ENCODE peak calls at places on chromosomes 11 and 22, in seven cellular contexts. T is endothelial cell, K is AG04450, J is A549, Q is right lobe of liver, C is pancreas, O is brain microvascular endothelial cell. W is an unnamed sample.
A peak's percentile ranks its signal among the peaks of the same experiment; 100 is the strongest.

GRCh38 chr11:22822204-22822603 is 7.4 kb downstream of the SVIP start:
- DNase-seq in T (no peak), K (no peak), J (no peak), Q (no peak), C (no peak), O (no peak), W (no peak)

GRCh38 chr11:74319139-74319538 is 7.7 kb upstream of the P4HA3 start:
- DNase-seq in T (no peak), K (no peak), J (no peak), Q (no peak), C (no peak), O (peak; percentile 87), W (no peak)

GRCh38 chr11:63210111-63210510 is 33.3 kb downstream of the SLC22A25 start:
- DNase-seq in T (no peak), K (no peak), J (no peak), Q (no peak), C (no peak), O (no peak), W (no peak)

GRCh38 chr11:127270848-127271247 is 270.3 kb upstream of the KIRREL3 start:
- DNase-seq in T (no peak), K (no peak), J (no peak), Q (no peak), C (no peak), O (no peak), W (no peak)

GRCh38 chr11:36056160-36056751 is 112.4 kb downstream of the LDLRAD3 start:
- DNase-seq in T (peak; percentile 57), K (no peak), J (peak; percentile 25), Q (no peak), C (no peak), O (peak; percentile 26), W (no peak)

GRCh38 chr11:83156996-83157754 is at the start of gene PCF11:
- DNase-seq in T (no peak), K (no peak), J (peak; percentile 28), Q (no peak), C (no peak), O (peak; percentile 100), W (no peak)

GRCh38 chr11:68350759-68351449 is 38.5 kb downstream of the LRP5 start:
- DNase-seq in T (no peak), K (no peak), J (no peak), Q (no peak), C (no peak), O (no peak), W (no peak)

GRCh38 chr11:72695354-72695753 is 21.1 kb upstream of the PDE2A start:
- DNase-seq in T (no peak), K (no peak), J (no peak), Q (no peak), C (no peak), O (no peak), W (no peak)

GRCh38 chr11:73087730-73088129 is 54.4 kb downstream of the FCHSD2 start:
- DNase-seq in T (no peak), K (no peak), J (no peak), Q (no peak), C (no peak), O (no peak), W (no peak)

GRCh38 chr11:134584001-134584561 is 172.0 kb upstream of the B3GAT1 start:
- DNase-seq in T (no peak), K (no peak), J (no peak), Q (no peak), C (no peak), O (no peak), W (no peak)

GRCh38 chr11:28209906-28210305 is 101.7 kb downstream of the METTL15 start:
- DNase-seq in T (no peak), K (no peak), J (no peak), Q (no peak), C (no peak), O (no peak), W (no peak)

GRCh38 chr11:17343907-17344306 is 7.7 kb upstream of the NCR3LG1 start:
- DNase-seq in T (no peak), K (no peak), J (no peak), Q (no peak), C (no peak), O (peak; percentile 92), W (no peak)

GRCh38 chr22:43731986-43732385 is 80.1 kb downstream of the EFCAB6 start:
- DNase-seq in T (no peak), K (no peak), J (no peak), Q (no peak), C (no peak), O (no peak), W (no peak)

GRCh38 chr22:45105281-45105700 is 58.4 kb upstream of the NUP50 start:
- DNase-seq in T (no peak), K (peak; percentile 77), J (no peak), Q (no peak), C (no peak), O (no peak), W (no peak)

GRCh38 chr22:30192427-30192826 is 54.1 kb downstream of the LIF start:
- DNase-seq in T (no peak), K (no peak), J (no peak), Q (no peak), C (no peak), O (no peak), W (no peak)

GRCh38 chr11:116458546-116458945 is 314.2 kb downstream of the BUD13 start:
- DNase-seq in T (no peak), K (no peak), J (no peak), Q (no peak), C (no peak), O (no peak), W (no peak)

GRCh38 chr22:50157976-50158375 is 12.6 kb upstream of the PANX2 start:
- DNase-seq in T (no peak), K (no peak), J (no peak), Q (no peak), C (no peak), O (no peak), W (no peak)

GRCh38 chr11:3916962-3917361 is 61.5 kb downstream of the STIM1 start:
- DNase-seq in T (no peak), K (no peak), J (no peak), Q (no peak), C (no peak), O (no peak), W (no peak)

GRCh38 chr22:30640839-30641430 is 5.4 kb downstream of the SLC35E4 start:
- DNase-seq in T (no peak), K (no peak), J (no peak), Q (no peak), C (no peak), O (no peak), W (no peak)

GRCh38 chr11:11620966-11621880 is 582 bp downstream of the GALNT18 start:
- DNase-seq in T (no peak), K (no peak), J (peak; percentile 21), Q (peak; percentile 58), C (peak; percentile 77), O (no peak), W (no peak)

GRCh38 chr22:44815099-44816070 is 63.0 kb downstream of the ARHGAP8 start:
- DNase-seq in T (no peak), K (no peak), J (no peak), Q (no peak), C (peak; percentile 27), O (no peak), W (no peak)

GRCh38 chr11:73633999-73634398 is 12.4 kb upstream of the PLEKHB1 start:
- DNase-seq in T (no peak), K (no peak), J (no peak), Q (no peak), C (no peak), O (no peak), W (no peak)

GRCh38 chr11:66981976-66982578 is 7.0 kb downstream of the C11orf86 start:
- DNase-seq in T (no peak), K (peak; percentile 65), J (peak; percentile 69), Q (peak; percentile 79), C (no peak), O (peak; percentile 92), W (no peak)

DNA sequence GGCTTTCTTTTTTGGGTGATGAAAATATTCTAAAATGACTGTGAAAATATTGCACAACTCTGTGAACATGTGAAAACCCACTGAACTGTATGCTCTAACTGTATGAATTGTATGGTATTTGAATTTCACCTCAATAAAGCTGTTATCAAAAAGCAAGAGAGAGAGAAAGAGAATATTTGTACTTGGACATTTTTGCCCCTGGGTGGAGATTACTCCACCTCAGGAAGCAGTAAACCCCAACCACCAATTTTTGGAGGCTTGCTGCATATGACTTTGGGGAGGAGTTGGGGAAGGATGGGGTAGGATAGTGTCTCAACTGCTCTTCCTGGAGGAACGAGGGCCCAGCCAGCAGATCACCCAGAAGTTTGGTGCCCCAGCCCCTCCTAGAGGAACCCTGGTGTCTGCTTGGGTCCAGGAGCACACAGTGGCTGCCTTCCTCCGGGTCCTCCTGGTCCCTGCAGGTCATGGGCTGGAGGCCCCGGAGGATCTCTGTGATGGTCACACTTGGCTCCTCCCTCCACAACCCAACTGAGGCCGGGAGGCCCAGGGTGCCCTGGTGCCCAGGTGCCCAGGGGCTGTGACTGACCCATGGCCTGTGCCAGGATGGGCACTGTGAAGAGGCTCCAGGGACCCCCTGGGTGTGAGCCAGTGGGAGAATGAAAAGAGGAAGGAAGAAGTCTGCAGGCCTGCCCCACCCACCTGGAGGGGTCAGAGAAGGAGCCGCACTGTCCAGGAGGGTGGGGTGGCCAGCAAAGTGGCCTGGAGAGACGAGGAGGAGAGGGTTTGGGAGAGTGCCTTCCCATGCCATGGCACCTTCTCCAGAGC is 15.2 kb upstream of the PICK1 start:
- DNase-seq in T (no peak), K (no peak), J (no peak), Q (no peak), C (no peak), O (no peak), W (no peak)
- TF ChIP-seq CTCF in T (no peak), K (no peak), J (no peak), Q (no peak), C (no peak), O (no peak), W (no peak)

DNA sequence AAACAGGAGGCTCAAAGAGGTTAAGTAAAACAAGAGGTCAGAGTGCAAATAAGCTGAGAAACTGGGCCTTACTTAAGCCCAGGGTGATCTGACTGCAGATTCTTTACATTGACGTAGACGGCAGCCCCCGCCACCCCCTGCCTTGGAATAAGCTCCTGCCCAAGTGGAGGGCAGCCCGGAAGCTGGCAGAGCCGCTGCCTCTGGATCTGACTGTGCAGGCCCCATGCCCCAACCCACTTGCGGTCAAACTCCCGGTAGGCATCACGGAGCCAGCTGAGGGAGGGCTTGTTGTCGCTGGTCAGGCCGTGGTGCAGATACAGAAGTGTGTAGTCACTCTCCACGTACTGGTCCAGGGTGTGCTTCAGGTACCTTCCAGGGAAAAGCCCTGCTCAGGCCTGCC is 18.6 kb downstream of the ARHGAP1 start:
- DNase-seq in T (no peak), K (no peak), J (no peak), Q (no peak), C (no peak), O (no peak), W (no peak)
- TF ChIP-seq CTCF in T (no peak), K (no peak), J (no peak), Q (no peak), C (no peak), O (no peak), W (no peak)

DNA sequence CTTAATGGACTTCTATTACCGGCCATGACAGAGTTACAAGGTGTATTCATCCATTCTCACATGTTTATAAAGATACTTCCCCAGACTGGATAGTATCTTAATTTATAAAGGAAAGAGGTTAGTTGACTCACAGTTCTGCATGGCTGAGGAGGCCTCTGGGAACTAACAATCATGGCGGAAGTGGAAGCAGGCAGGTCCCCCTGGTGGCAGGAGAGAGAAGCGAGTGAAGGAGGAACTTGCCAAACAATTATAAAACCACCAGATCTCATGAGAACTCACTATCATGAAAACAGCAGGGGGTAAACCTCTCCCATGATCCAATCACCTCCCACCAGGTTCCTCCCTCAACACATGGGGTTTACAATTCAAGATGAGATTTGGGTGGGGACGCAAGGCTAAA is 170.0 kb upstream of the PDGFD start:
- DNase-seq in T (peak; percentile 12), K (no peak), J (no peak), Q (no peak), C (no peak), O (no peak), W (no peak)
- TF ChIP-seq CTCF in T (peak; percentile 58), K (peak; percentile 37), J (no peak), Q (no peak), C (no peak), O (peak; percentile 48), W (no peak)

GRCh38 chr11:96091476-96091875 is 167.6 kb upstream of the MTMR2 start:
- DNase-seq in T (no peak), K (no peak), J (no peak), Q (no peak), C (no peak), O (no peak), W (no peak)
- TF ChIP-seq CTCF in T (no peak), K (no peak), J (peak; percentile 7), Q (no peak), C (no peak), O (peak; percentile 11), W (no peak)